ENCODE peak calls at places on chromosomes 2 and 18, in ten cellular contexts. U, Z, C, L, M, E, I, D, B and R are unnamed samples.

GRCh38 chr2:160317113-160318099 is 117.3 kb upstream of the ITGB6 start:
- DNase-seq in U (peak; percentile 87), Z (no peak), C (peak; percentile 59), L (no peak), M (no peak), E (no peak), I (no peak), D (no peak), B (no peak), R (no peak)

GRCh38 chr2:194621945-194622344 is 1035.1 kb upstream of the SLC39A10 start:
- DNase-seq in U (no peak), Z (no peak), C (no peak), L (no peak), M (no peak), E (no peak), I (no peak), D (no peak), B (no peak), R (no peak)

GRCh38 chr2:25617948-25618646 is 55.3 kb downstream of the DTNB start:
- DNase-seq in U (peak; percentile 85), Z (no peak), C (peak; percentile 87), L (peak; percentile 94), M (no peak), E (no peak), I (peak; percentile 9), D (no peak), B (no peak), R (peak; percentile 28)

GRCh38 chr2:150681120-150681796 is 193.8 kb upstream of the RND3 start:
- DNase-seq in U (no peak), Z (no peak), C (peak; percentile 97), L (peak; percentile 96), M (no peak), E (no peak), I (no peak), D (no peak), B (no peak), R (peak; percentile 93)

GRCh38 chr2:3282056-3282998 is 95.3 kb downstream of the EIPR1 start:
- DNase-seq in U (peak; percentile 56), Z (peak; percentile 39), C (peak; percentile 37), L (no peak), M (peak; percentile 71), E (no peak), I (no peak), D (peak; percentile 55), B (no peak), R (no peak)

GRCh38 chr2:206164261-206164862 is 4.7 kb downstream of the EEF1B2 start:
- DNase-seq in U (peak; percentile 29), Z (peak; percentile 19), C (peak; percentile 51), L (peak; percentile 64), M (no peak), E (peak; percentile 41), I (peak; percentile 75), D (no peak), B (no peak), R (no peak)

GRCh38 chr18:31281437-31281836 is 36.5 kb upstream of the DSG1 start:
- DNase-seq in U (no peak), Z (no peak), C (no peak), L (no peak), M (no peak), E (no peak), I (no peak), D (no peak), B (no peak), R (no peak)

GRCh38 chr2:230179907-230180306 is 39.9 kb downstream of the SP110 start:
- DNase-seq in U (no peak), Z (no peak), C (no peak), L (no peak), M (no peak), E (no peak), I (no peak), D (no peak), B (no peak), R (no peak)

GRCh38 chr2:45000921-45001628 is 8.2 kb downstream of the SIX2 start:
- DNase-seq in U (no peak), Z (peak; percentile 47), C (no peak), L (peak; percentile 25), M (no peak), E (no peak), I (no peak), D (no peak), B (no peak), R (no peak)

GRCh38 chr2:212854766-212855165 is 296.6 kb downstream of the IKZF2 start:
- DNase-seq in U (no peak), Z (no peak), C (no peak), L (no peak), M (no peak), E (no peak), I (no peak), D (no peak), B (no peak), R (no peak)

GRCh38 chr18:53153281-53153680 is 813.3 kb downstream of the DCC start:
- DNase-seq in U (no peak), Z (no peak), C (peak; percentile 1), L (no peak), M (no peak), E (no peak), I (no peak), D (no peak), B (no peak), R (no peak)
- TF ChIP-seq CTCF in U (peak; percentile 23), Z (no peak), C (peak; percentile 14), L (no peak), M (no peak), E (no peak), I (no peak), D (no peak), B (peak; percentile 20), R (no peak)

DNA sequence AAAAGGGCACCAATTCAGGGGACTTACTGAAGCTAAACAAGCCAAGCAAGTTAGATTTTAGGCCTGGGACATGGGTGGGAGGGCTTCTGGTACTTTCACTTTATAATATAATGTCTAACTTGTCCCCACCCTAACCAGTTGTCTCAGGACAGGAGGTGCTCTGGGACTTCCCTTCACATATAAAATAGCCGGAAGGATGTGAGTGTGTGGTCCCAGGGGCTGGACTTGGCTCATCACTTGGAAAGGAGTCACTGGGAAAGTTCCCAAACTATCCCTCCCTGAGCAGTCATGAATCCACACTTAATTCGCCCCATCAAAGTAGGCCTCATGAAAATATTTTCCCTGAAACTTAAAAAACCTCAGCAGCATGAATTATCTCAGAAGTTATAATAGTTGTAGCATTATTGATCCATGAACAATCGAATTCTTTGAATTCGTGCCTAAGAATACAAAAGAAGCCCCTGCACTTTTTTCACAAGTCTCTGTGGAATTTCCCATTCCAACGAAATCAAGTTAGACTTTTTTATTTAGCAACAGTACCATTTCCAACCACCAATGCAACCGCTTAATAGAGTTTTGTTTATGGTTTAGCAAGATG is 69.0 kb upstream of the SPTBN1 start:
- DNase-seq in U (peak; percentile 83), Z (no peak), C (peak; percentile 91), L (peak; percentile 79), M (no peak), E (no peak), I (peak; percentile 53), D (peak; percentile 53), B (peak; percentile 78), R (peak; percentile 35)
- H3K4me3 ChIP-seq in U (no peak overlapping the region), Z (no peak overlapping the region), C (no peak overlapping the region), L (no peak overlapping the region), M (no peak overlapping the region), E (no peak overlapping the region), I (no peak overlapping the region), D (no peak overlapping the region), B (no peak overlapping the region), R (no peak overlapping the region)

GRCh38 chr2:854460-854859 is 96.2 kb upstream of the SNTG2 start:
- DNase-seq in U (no peak), Z (peak; percentile 61), C (peak; percentile 4), L (peak; percentile 24), M (no peak), E (no peak), I (peak; percentile 36), D (peak; percentile 48), B (no peak), R (no peak)
- TF ChIP-seq CTCF in U (peak; percentile 36), Z (peak; percentile 63), C (peak; percentile 27), L (peak; percentile 44), M (peak; percentile 54), E (peak; percentile 3), I (peak; percentile 38), D (no peak), B (peak; percentile 61), R (peak; percentile 72)

GRCh38 chr2:104871566-104872033 is 17.7 kb downstream of the POU3F3 start:
- DNase-seq in U (no peak), Z (no peak), C (no peak), L (no peak), M (no peak), E (no peak), I (no peak), D (no peak), B (no peak), R (no peak)
- H3K4me3 ChIP-seq in U (peak overlapping the region; percentile 52), Z (no peak overlapping the region), C (no peak overlapping the region), L (no peak overlapping the region), M (no peak overlapping the region), E (no peak overlapping the region), I (no peak overlapping the region), D (no peak overlapping the region), B (no peak overlapping the region), R (no peak overlapping the region)

DNA sequence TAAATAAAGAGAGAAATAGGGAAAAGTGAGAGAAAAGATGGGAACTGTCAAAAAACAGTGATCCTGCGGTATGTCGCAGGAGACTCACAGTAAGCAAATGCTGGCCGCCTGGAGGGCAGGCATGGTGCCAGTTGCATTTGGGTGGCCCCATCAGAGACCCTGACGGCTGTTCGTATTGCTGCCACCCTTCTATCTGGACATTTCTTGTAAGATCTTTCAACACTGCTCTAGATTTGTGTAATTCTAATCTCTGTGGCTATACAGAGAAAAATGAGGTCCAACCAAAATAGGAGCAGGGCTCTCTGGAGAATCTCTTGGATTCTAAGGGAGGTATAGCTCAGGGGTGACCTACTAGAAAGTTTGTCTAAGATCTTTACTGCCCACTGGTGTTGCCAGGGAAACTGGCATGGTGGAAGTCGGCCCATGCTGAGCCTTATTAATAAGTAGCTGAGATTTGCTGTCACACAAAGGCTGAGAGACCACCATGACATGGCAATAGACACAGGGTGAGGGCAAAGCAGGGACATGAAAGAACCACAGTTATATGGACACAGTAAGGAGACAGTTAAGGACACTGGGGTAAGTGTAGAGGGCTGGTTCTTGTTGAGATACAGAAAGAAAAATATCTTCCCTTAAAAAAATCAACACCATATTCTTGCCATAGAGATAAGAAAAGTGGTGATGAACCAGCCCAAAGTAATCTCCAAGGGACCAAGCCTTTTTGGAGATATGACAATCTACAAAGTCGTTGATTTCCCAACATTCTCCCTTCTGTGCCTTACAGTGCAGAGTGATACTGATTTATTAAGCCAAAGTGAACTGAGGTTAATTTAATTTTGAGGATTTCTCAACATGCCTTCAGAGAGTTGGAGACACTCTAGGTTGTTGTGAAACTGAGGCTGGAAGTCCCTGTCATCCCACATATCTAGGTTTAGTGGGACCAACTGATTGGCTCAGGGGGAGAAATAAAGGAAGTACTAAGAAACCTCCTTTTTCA is 26.3 kb upstream of the FZD7 start:
- DNase-seq in U (no peak), Z (no peak), C (peak; percentile 17), L (no peak), M (no peak), E (no peak), I (no peak), D (no peak), B (no peak), R (no peak)
- TF ChIP-seq CTCF in U (peak; percentile 29), Z (no peak), C (no peak), L (no peak), M (no peak), E (no peak), I (no peak), D (no peak), B (no peak), R (peak; percentile 29)